ENCODE peak calls at places on chromosomes 1 and 21, in nine cellular contexts. C, L, K, F, Q, W, O, B and Y are unnamed samples.

GRCh38 chr21:38839683-38840286 is 34.1 kb downstream of the ETS2 start:
- DNase-seq in C (peak), L (no peak), K (no peak), F (no peak), Q (no peak), W (peak), O (peak), B (no peak), Y (peak)

GRCh38 chr1:192807968-192808587 is 761 bp upstream of the RGS2 start:
- DNase-seq in C (no peak), L (no peak), K (peak), F (no peak), Q (no peak), W (peak), O (peak), B (no peak), Y (no peak)

GRCh38 chr1:236868625-236869467 is 73.8 kb downstream of the MTR start:
- DNase-seq in C (no peak), L (peak), K (peak), F (no peak), Q (peak), W (peak), O (peak), B (no peak), Y (peak)

GRCh38 chr1:94058766-94059165 is 62.2 kb downstream of the ABCA4 start:
- DNase-seq in C (no peak), L (no peak), K (no peak), F (no peak), Q (no peak), W (no peak), O (no peak), B (no peak), Y (no peak)

GRCh38 chr1:94281361-94282142 is 44.2 kb upstream of the ARHGAP29 start:
- DNase-seq in C (no peak), L (no peak), K (no peak), F (no peak), Q (no peak), W (no peak), O (no peak), B (no peak), Y (no peak)

GRCh38 chr1:37033355-37034291 is 692 bp downstream of the GRIK3 start:
- DNase-seq in C (no peak), L (peak), K (no peak), F (no peak), Q (no peak), W (no peak), O (no peak), B (no peak), Y (no peak)

GRCh38 chr1:184078564-184079107 is 27.1 kb downstream of the TSEN15 start:
- DNase-seq in C (no peak), L (no peak), K (no peak), F (no peak), Q (no peak), W (no peak), O (no peak), B (no peak), Y (no peak)

GRCh38 chr21:20661745-20662470 is 336.3 kb upstream of the NCAM2 start:
- DNase-seq in C (no peak), L (peak), K (no peak), F (no peak), Q (no peak), W (no peak), O (no peak), B (no peak), Y (no peak)

GRCh38 chr1:168304865-168305264 is 24.2 kb downstream of the TBX19 start:
- DNase-seq in C (no peak), L (no peak), K (no peak), F (no peak), Q (no peak), W (no peak), O (no peak), B (no peak), Y (no peak)

GRCh38 chr1:58883888-58884482 is 100.1 kb upstream of the JUN start:
- DNase-seq in C (no peak), L (no peak), K (no peak), F (no peak), Q (no peak), W (no peak), O (no peak), B (no peak), Y (no peak)

GRCh38 chr1:223887724-223888428 is 42.1 kb upstream of the TP53BP2 start:
- DNase-seq in C (peak), L (no peak), K (no peak), F (no peak), Q (no peak), W (peak), O (no peak), B (no peak), Y (peak)

GRCh38 chr1:28516518-28516956 is 10.7 kb downstream of the RCC1 start:
- DNase-seq in C (no peak), L (no peak), K (no peak), F (no peak), Q (no peak), W (no peak), O (no peak), B (no peak), Y (no peak)

GRCh38 chr1:207883104-207883651 is 27.7 kb downstream of the CD34 start:
- DNase-seq in C (no peak), L (no peak), K (no peak), F (no peak), Q (no peak), W (no peak), O (peak), B (no peak), Y (no peak)

GRCh38 chr1:76463278-76463677 is 388.7 kb downstream of the ST6GALNAC3 start:
- DNase-seq in C (no peak), L (no peak), K (no peak), F (no peak), Q (no peak), W (no peak), O (no peak), B (no peak), Y (no peak)

GRCh38 chr1:91997607-91998195 is 32.1 kb upstream of the EPHX4 start:
- DNase-seq in C (peak), L (peak), K (peak), F (no peak), Q (peak), W (peak), O (peak), B (no peak), Y (peak)

GRCh38 chr1:3668148-3668547 is 15.8 kb downstream of the TP73 start:
- DNase-seq in C (no peak), L (no peak), K (no peak), F (no peak), Q (no peak), W (no peak), O (no peak), B (no peak), Y (no peak)

GRCh38 chr1:14541348-14541747 is 57.1 kb upstream of the KAZN start:
- DNase-seq in C (no peak), L (no peak), K (no peak), F (no peak), Q (no peak), W (no peak), O (no peak), B (no peak), Y (no peak)

GRCh38 chr1:43415901-43416300 is 26.2 kb downstream of the SZT2 start:
- DNase-seq in C (no peak), L (no peak), K (no peak), F (no peak), Q (no peak), W (no peak), O (no peak), B (no peak), Y (no peak)

GRCh38 chr1:160359559-160360226 is 7.2 kb upstream of the NHLH1 start:
- DNase-seq in C (no peak), L (no peak), K (no peak), F (no peak), Q (no peak), W (no peak), O (no peak), B (no peak), Y (no peak)

GRCh38 chr1:233909195-233909594 is 4.7 kb downstream of the SLC35F3 start:
- DNase-seq in C (no peak), L (no peak), K (no peak), F (no peak), Q (no peak), W (no peak), O (no peak), B (no peak), Y (no peak)

GRCh38 chr1:116322752-116323405 is 50.2 kb upstream of the ATP1A1 start:
- DNase-seq in C (no peak), L (peak), K (no peak), F (no peak), Q (no peak), W (no peak), O (no peak), B (no peak), Y (no peak)